ENCODE peak calls at places on chromosomes 16 and 17, in five cellular contexts. One of them, this sample, is unnamed.

GRCh38 chr16:3195975-3196374 is 8.0 kb downstream of the OR1F1 start:
- DNase-seq in psoas muscle: no peak
- DNase-seq in esophagus squamous epithelium: no peak
- DNase-seq in lower lobe of right lung: no peak
- DNase-seq in body of pancreas: no peak
- DNase-seq in this sample: no peak

GRCh38 chr17:32298721-32299578 is 33.3 kb downstream of the RHBDL3 start:
- DNase-seq in psoas muscle: no peak
- DNase-seq in body of pancreas: no peak
- DNase-seq in esophagus squamous epithelium: no peak
- DNase-seq in lower lobe of right lung: no peak
- DNase-seq in this sample: no peak

GRCh38 chr17:60102632-60103047 is 23.9 kb upstream of the HEATR6 start:
- DNase-seq in psoas muscle: peak
- DNase-seq in body of pancreas: peak
- DNase-seq in lower lobe of right lung: peak
- DNase-seq in esophagus squamous epithelium: no peak
- DNase-seq in this sample: no peak

GRCh38 chr16:56611281-56611833 is 3.0 kb downstream of the MT2A start:
- DNase-seq in lower lobe of right lung: no peak
- DNase-seq in esophagus squamous epithelium: no peak
- DNase-seq in body of pancreas: peak
- DNase-seq in psoas muscle: peak
- DNase-seq in this sample: no peak

GRCh38 chr16:84950906-84951305 is 60.4 kb downstream of the ZDHHC7 start:
- DNase-seq in esophagus squamous epithelium: no peak
- DNase-seq in psoas muscle: no peak
- DNase-seq in body of pancreas: no peak
- DNase-seq in lower lobe of right lung: no peak
- DNase-seq in this sample: no peak

GRCh38 chr16:50458694-50459271 is 89.4 kb upstream of the NKD1 start:
- DNase-seq in lower lobe of right lung: peak
- DNase-seq in psoas muscle: no peak
- DNase-seq in body of pancreas: no peak
- DNase-seq in esophagus squamous epithelium: no peak
- DNase-seq in this sample: no peak

GRCh38 chr16:87252269-87252970 is 64.8 kb downstream of the C16orf95 start:
- DNase-seq in lower lobe of right lung: no peak
- DNase-seq in esophagus squamous epithelium: no peak
- DNase-seq in body of pancreas: no peak
- DNase-seq in psoas muscle: no peak
- DNase-seq in this sample: no peak

GRCh38 chr17:3890082-3890892 is 2.6 kb downstream of the CAMKK1 start:
- DNase-seq in esophagus squamous epithelium: no peak
- DNase-seq in body of pancreas: peak
- DNase-seq in psoas muscle: peak
- DNase-seq in lower lobe of right lung: peak
- DNase-seq in this sample: no peak

GRCh38 chr17:37429039-37429438 is 22.4 kb downstream of the TADA2A start:
- DNase-seq in body of pancreas: no peak
- DNase-seq in psoas muscle: no peak
- DNase-seq in esophagus squamous epithelium: no peak
- DNase-seq in lower lobe of right lung: no peak
- DNase-seq in this sample: no peak

GRCh38 chr17:78291944-78292910 is 60.8 kb downstream of the TMEM235 start:
- DNase-seq in esophagus squamous epithelium: no peak
- DNase-seq in psoas muscle: no peak
- DNase-seq in body of pancreas: no peak
- DNase-seq in lower lobe of right lung: no peak
- DNase-seq in this sample: no peak

DNA sequence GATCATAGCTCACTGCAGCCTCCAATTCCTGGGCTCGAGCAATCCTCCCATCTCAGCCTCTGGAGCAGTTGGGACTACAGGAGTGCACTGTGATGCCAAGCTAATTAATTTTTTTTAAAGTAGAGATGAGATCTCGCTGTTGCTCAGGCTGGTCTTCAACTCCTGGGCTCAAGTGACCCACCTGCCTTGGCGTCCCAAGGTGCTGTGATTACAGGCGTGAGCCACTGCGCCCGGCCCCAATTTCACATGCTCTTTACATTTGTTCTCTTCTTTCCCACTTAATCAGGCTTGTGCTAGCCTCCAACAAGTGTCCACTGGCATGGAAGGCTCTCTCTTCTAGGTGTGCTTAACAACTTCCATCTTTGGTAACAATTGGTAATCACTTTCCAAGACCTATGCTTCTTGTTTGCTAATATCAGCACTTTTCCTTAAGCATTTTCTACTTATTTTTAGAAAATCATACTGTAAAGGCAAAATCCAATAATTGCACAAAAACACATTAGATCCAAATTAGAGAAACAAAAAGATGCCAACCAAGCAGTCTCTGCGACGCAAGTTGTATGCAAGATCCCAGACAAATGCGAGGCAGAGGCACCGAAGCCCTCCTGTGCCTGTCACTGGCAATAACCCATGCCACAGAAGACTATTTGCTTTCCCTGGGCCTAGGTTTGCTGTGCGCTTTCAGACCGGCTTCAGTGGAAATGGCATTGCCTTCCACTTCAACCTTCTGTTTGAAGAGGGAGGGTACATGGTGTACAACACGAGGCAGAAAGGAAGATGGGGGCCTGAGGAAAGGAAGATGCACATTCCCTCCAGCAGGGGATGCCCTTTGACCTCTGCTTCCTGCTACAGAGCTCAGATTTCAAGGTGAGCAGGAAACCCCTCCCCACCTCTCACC is 52.6 kb downstream of the NOS2 start:
- DNase-seq in esophagus squamous epithelium: no peak
- DNase-seq in lower lobe of right lung: no peak
- DNase-seq in body of pancreas: no peak
- DNase-seq in psoas muscle: no peak
- DNase-seq in this sample: no peak
- TF ChIP-seq CTCF in esophagus squamous epithelium: no peak
- TF ChIP-seq CTCF in lower lobe of right lung: no peak
- TF ChIP-seq CTCF in body of pancreas: no peak
- TF ChIP-seq CTCF in psoas muscle: no peak
- TF ChIP-seq CTCF in this sample: peak

GRCh38 chr17:29005936-29006438 is at the start of gene SEZ6:
- DNase-seq in psoas muscle: peak
- DNase-seq in body of pancreas: peak
- DNase-seq in lower lobe of right lung: peak
- DNase-seq in esophagus squamous epithelium: no peak
- DNase-seq in this sample: no peak
- H3K4me3 ChIP-seq in psoas muscle: no peak
- H3K4me3 ChIP-seq in body of pancreas: no peak
- H3K4me3 ChIP-seq in lower lobe of right lung: no peak
- H3K4me3 ChIP-seq in esophagus squamous epithelium: peak
- H3K4me3 ChIP-seq in this sample: no peak

GRCh38 chr17:73214851-73215250 is 22.0 kb downstream of the COG1 start:
- DNase-seq in lower lobe of right lung: no peak
- DNase-seq in psoas muscle: no peak
- DNase-seq in esophagus squamous epithelium: no peak
- DNase-seq in body of pancreas: no peak
- DNase-seq in this sample: no peak

GRCh38 chr17:73214008-73214407 is 21.2 kb downstream of the COG1 start:
- DNase-seq in lower lobe of right lung: no peak
- DNase-seq in body of pancreas: no peak
- DNase-seq in psoas muscle: no peak
- DNase-seq in esophagus squamous epithelium: no peak
- DNase-seq in this sample: no peak

GRCh38 chr17:73210002-73210678 is 17.3 kb downstream of the COG1 start:
- DNase-seq in lower lobe of right lung: no peak
- DNase-seq in body of pancreas: no peak
- DNase-seq in esophagus squamous epithelium: no peak
- DNase-seq in psoas muscle: no peak
- DNase-seq in this sample: no peak

GRCh38 chr17:73211745-73212144 is 18.9 kb downstream of the COG1 start:
- DNase-seq in lower lobe of right lung: no peak
- DNase-seq in psoas muscle: no peak
- DNase-seq in esophagus squamous epithelium: no peak
- DNase-seq in body of pancreas: no peak
- DNase-seq in this sample: no peak

DNA sequence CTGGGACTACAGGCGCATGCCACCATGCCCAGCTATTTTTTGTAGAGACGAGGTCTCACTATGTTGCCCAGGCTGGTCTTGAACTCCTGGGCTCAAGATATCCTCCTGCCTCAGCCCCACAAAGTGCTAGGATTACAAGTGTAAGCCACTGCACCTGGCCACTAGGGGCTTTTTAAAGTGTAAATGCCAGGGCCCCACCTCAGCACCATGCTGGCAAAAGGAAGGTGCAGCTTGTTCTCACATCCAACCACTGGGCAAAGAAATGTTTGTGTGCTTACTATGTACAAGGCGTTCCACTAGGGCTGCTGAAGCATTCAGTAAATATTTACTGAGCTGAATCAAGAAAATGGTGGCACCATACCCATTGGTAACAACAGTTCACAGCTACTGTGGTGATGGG is 22.6 kb downstream of the COG1 start:
- DNase-seq in body of pancreas: no peak
- DNase-seq in lower lobe of right lung: no peak
- DNase-seq in psoas muscle: no peak
- DNase-seq in esophagus squamous epithelium: no peak
- DNase-seq in this sample: no peak
- TF ChIP-seq CTCF in body of pancreas: no peak
- TF ChIP-seq CTCF in lower lobe of right lung: no peak
- TF ChIP-seq CTCF in psoas muscle: no peak
- TF ChIP-seq CTCF in esophagus squamous epithelium: no peak
- TF ChIP-seq CTCF in this sample: peak

GRCh38 chr17:18921485-18921884 is 30.5 kb upstream of the SLC5A10 start:
- DNase-seq in esophagus squamous epithelium: no peak
- DNase-seq in body of pancreas: no peak
- DNase-seq in lower lobe of right lung: no peak
- DNase-seq in psoas muscle: no peak
- DNase-seq in this sample: no peak

GRCh38 chr17:18925187-18925586 is 26.8 kb upstream of the SLC5A10 start:
- DNase-seq in lower lobe of right lung: no peak
- DNase-seq in psoas muscle: no peak
- DNase-seq in body of pancreas: no peak
- DNase-seq in esophagus squamous epithelium: no peak
- DNase-seq in this sample: no peak

GRCh38 chr17:18920911-18921441 is 31.0 kb upstream of the SLC5A10 start:
- DNase-seq in lower lobe of right lung: no peak
- DNase-seq in body of pancreas: no peak
- DNase-seq in esophagus squamous epithelium: no peak
- DNase-seq in psoas muscle: no peak
- DNase-seq in this sample: peak

GRCh38 chr17:18919963-18920362 is 32.0 kb upstream of the SLC5A10 start:
- DNase-seq in esophagus squamous epithelium: no peak
- DNase-seq in lower lobe of right lung: no peak
- DNase-seq in body of pancreas: no peak
- DNase-seq in psoas muscle: no peak
- DNase-seq in this sample: no peak

GRCh38 chr17:18921912-18922451 is 30.0 kb upstream of the SLC5A10 start:
- DNase-seq in esophagus squamous epithelium: no peak
- DNase-seq in psoas muscle: no peak
- DNase-seq in lower lobe of right lung: no peak
- DNase-seq in body of pancreas: no peak
- DNase-seq in this sample: peak
- H3K4me3 ChIP-seq in esophagus squamous epithelium: no peak
- H3K4me3 ChIP-seq in psoas muscle: no peak
- H3K4me3 ChIP-seq in lower lobe of right lung: no peak
- H3K4me3 ChIP-seq in body of pancreas: no peak
- H3K4me3 ChIP-seq in this sample: no peak

GRCh38 chr16:58345574-58346354 is 46.5 kb upstream of the GINS3 start:
- DNase-seq in body of pancreas: no peak
- DNase-seq in lower lobe of right lung: no peak
- DNase-seq in esophagus squamous epithelium: no peak
- DNase-seq in psoas muscle: no peak
- DNase-seq in this sample: no peak
- TF ChIP-seq CTCF in body of pancreas: no peak
- TF ChIP-seq CTCF in lower lobe of right lung: no peak
- TF ChIP-seq CTCF in esophagus squamous epithelium: peak
- TF ChIP-seq CTCF in psoas muscle: no peak
- TF ChIP-seq CTCF in this sample: no peak

GRCh38 chr17:48647103-48647963 is 21.2 kb upstream of the HOXB9 start:
- DNase-seq in esophagus squamous epithelium: no peak
- DNase-seq in body of pancreas: no peak
- DNase-seq in lower lobe of right lung: no peak
- DNase-seq in psoas muscle: no peak
- DNase-seq in this sample: no peak
- H3K4me3 ChIP-seq in esophagus squamous epithelium: peak
- H3K4me3 ChIP-seq in body of pancreas: no peak
- H3K4me3 ChIP-seq in lower lobe of right lung: peak
- H3K4me3 ChIP-seq in psoas muscle: peak
- H3K4me3 ChIP-seq in this sample: peak